ENCODE peak calls at places on chromosomes 16 and 17, in nine cellular contexts. J is CD4-positive, alpha-beta T cell; B is PC-9; G is coronary artery; U is endothelial cell; H is neural crest cell; D is pancreas; Q is H9; A is heart right ventricle. X is an unnamed sample.

GRCh38 chr16:20306401-20306800 is 20.9 kb downstream of the GP2 start:
- DNase-seq in J (no peak), B (no peak), G (no peak), U (no peak), H (no peak), D (no peak), Q (no peak), A (no peak), X (no peak)

GRCh38 chr17:66951605-66951953 is 12.9 kb upstream of the CACNG4 start:
- DNase-seq in J (no peak), B (peak; percentile 72), G (no peak), U (no peak), H (no peak), D (no peak), Q (peak; percentile 64), A (no peak), X (no peak)

GRCh38 chr17:64442550-64442971 is 6.4 kb upstream of the MILR1 start:
- DNase-seq in J (no peak), B (peak; percentile 75), G (no peak), U (no peak), H (no peak), D (no peak), Q (no peak), A (no peak), X (no peak)

GRCh38 chr16:67398546-67399217 is 5.4 kb upstream of the TPPP3 start:
- DNase-seq in J (no peak), B (no peak), G (no peak), U (no peak), H (no peak), D (peak; percentile 60), Q (no peak), A (no peak), X (no peak)

GRCh38 chr17:4483012-4483840 is 15.5 kb upstream of the SPNS2 start:
- DNase-seq in J (no peak), B (peak; percentile 88), G (no peak), U (no peak), H (no peak), D (no peak), Q (no peak), A (no peak), X (no peak)

GRCh38 chr16:69927056-69927757 is 23.9 kb upstream of the CLEC18A start:
- DNase-seq in J (no peak), B (no peak), G (peak; percentile 90), U (no peak), H (no peak), D (peak; percentile 59), Q (no peak), A (peak; percentile 72), X (no peak)

GRCh38 chr17:76633628-76634328 is 9.8 kb downstream of the ST6GALNAC1 start:
- DNase-seq in J (no peak), B (no peak), G (no peak), U (no peak), H (no peak), D (no peak), Q (no peak), A (no peak), X (no peak)

GRCh38 chr17:28346746-28347246 is 10.5 kb downstream of the POLDIP2 start:
- DNase-seq in J (no peak), B (no peak), G (no peak), U (peak; percentile 23), H (no peak), D (no peak), Q (peak; percentile 49), A (no peak), X (no peak)

GRCh38 chr17:50498021-50498874 is 10.0 kb upstream of the MYCBPAP start:
- DNase-seq in J (no peak), B (peak; percentile 64), G (no peak), U (no peak), H (no peak), D (no peak), Q (no peak), A (no peak), X (no peak)

GRCh38 chr17:35428229-35428628 is 4.1 kb downstream of the SLFN12 start:
- DNase-seq in J (no peak), B (no peak), G (no peak), U (no peak), H (no peak), D (no peak), Q (no peak), A (no peak), X (no peak)

GRCh38 chr17:60526726-60527125 is 684 bp upstream of the APPBP2 start:
- DNase-seq in J (no peak), B (no peak), G (no peak), U (no peak), H (no peak), D (no peak), Q (no peak), A (no peak), X (no peak)

GRCh38 chr17:48578616-48579560 is 738 bp upstream of the HOXB4 start:
- DNase-seq in J (no peak), B (no peak), G (no peak), U (no peak), H (no peak), D (no peak), Q (no peak), A (no peak), X (no peak)

GRCh38 chr16:67173323-67173722 is 3.0 kb downstream of the NOL3 start:
- DNase-seq in J (no peak), B (no peak), G (no peak), U (no peak), H (no peak), D (no peak), Q (no peak), A (no peak), X (no peak)

GRCh38 chr16:11233727-11234376 is 22.2 kb downstream of the SOCS1 start:
- DNase-seq in J (peak; percentile 52), B (no peak), G (no peak), U (no peak), H (no peak), D (no peak), Q (peak; percentile 52), A (no peak), X (no peak)

GRCh38 chr17:77862890-77863813 is 95.4 kb upstream of the TNRC6C start:
- DNase-seq in J (no peak), B (no peak), G (no peak), U (no peak), H (no peak), D (peak; percentile 13), Q (no peak), A (no peak), X (no peak)

GRCh38 chr16:16182918-16183317 is 40.4 kb downstream of the ABCC6 start:
- DNase-seq in J (no peak), B (no peak), G (no peak), U (no peak), H (no peak), D (no peak), Q (no peak), A (no peak), X (no peak)

GRCh38 chr16:83447560-83447959 is 360.2 kb upstream of the HSBP1 start:
- DNase-seq in J (no peak), B (no peak), G (no peak), U (no peak), H (no peak), D (no peak), Q (no peak), A (no peak), X (no peak)

GRCh38 chr17:37177234-37177633 is 198.6 kb upstream of the C17orf78 start:
- DNase-seq in J (no peak), B (no peak), G (no peak), U (no peak), H (no peak), D (no peak), Q (no peak), A (no peak), X (no peak)

GRCh38 chr17:28949185-28950016 is 1.9 kb downstream of the PHF12 start:
- DNase-seq in J (peak; percentile 51), B (peak; percentile 50), G (peak; percentile 83), U (peak; percentile 52), H (peak; percentile 52), D (peak; percentile 90), Q (peak; percentile 72), A (peak; percentile 65), X (no peak)

GRCh38 chr17:44272321-44272951 is 4.5 kb upstream of the SLC4A1 start:
- DNase-seq in J (no peak), B (no peak), G (no peak), U (no peak), H (no peak), D (no peak), Q (no peak), A (no peak), X (peak; percentile 16)

GRCh38 chr17:5793899-5794298 is 209.6 kb upstream of the NLRP1 start:
- DNase-seq in J (no peak), B (no peak), G (peak; percentile 22), U (peak; percentile 41), H (no peak), D (no peak), Q (peak; percentile 85), A (no peak), X (no peak)
- TF ChIP-seq CTCF in J (no peak), B (no peak), G (no peak), U (no peak), H (peak; percentile 39), D (no peak), Q (peak; percentile 74), A (no peak), X (no peak)

DNA sequence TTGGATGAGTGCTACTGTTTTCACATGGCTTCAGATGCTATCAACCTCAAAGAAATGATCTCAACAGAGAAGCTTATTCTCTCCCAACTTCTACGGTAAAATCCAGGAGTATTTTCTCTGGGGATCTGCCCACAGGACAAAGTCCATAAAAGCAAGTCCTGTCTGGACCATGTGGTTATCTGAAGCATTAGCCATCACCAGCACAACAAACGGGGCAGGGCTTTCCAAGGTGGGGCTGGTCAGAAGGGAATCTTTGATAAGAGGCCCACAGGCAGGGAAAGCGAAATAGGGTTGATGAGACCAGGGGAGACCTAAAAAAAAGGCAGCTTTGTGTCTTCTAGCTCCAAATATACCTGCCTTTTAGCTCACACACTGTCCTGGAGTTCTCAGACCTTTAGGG is 38.7 kb upstream of the CACNG3 start:
- DNase-seq in J (no peak), B (no peak), G (no peak), U (no peak), H (no peak), D (no peak), Q (no peak), A (no peak), X (no peak)
- TF ChIP-seq CTCF in J (no peak), B (no peak), G (no peak), U (no peak), H (no peak), D (no peak), Q (no peak), A (no peak), X (no peak)

GRCh38 chr17:58376472-58376921 is 24.5 kb upstream of the SUPT4H1 start:
- DNase-seq in J (no peak), B (no peak), G (no peak), U (no peak), H (no peak), D (no peak), Q (peak; percentile 54), A (no peak), X (no peak)
- TF ChIP-seq CTCF in J (no peak), B (no peak), G (no peak), U (no peak), H (no peak), D (no peak), Q (no peak), A (no peak), X (no peak)

GRCh38 chr17:71438631-71439146 is 682.1 kb upstream of the SOX9 start:
- DNase-seq in J (no peak), B (peak; percentile 33), G (no peak), U (no peak), H (no peak), D (no peak), Q (no peak), A (no peak), X (no peak)
- TF ChIP-seq CTCF in J (no peak), B (no peak), G (no peak), U (no peak), H (no peak), D (no peak), Q (no peak), A (no peak), X (peak; percentile 16)